ENCODE peak calls at places on chromosomes 12 and 14, in six cellular contexts. One of them, this sample, is unnamed.

GRCh38 chr12:116497051-116497529 is 62.1 kb upstream of the MAP1LC3B2 start:
- DNase-seq in right atrium auricular region: no peak
- DNase-seq in B cell: no peak
- DNase-seq in lower lobe of right lung: no peak
- DNase-seq in foreskin keratinocyte: no peak
- DNase-seq in ovary: no peak
- DNase-seq in this sample: no peak

GRCh38 chr12:113154351-113154973 is 4.9 kb downstream of the CFAP73 start:
- DNase-seq in lower lobe of right lung: no peak
- DNase-seq in right atrium auricular region: no peak
- DNase-seq in ovary: no peak
- DNase-seq in foreskin keratinocyte: no peak
- DNase-seq in B cell: peak; percentile 72
- DNase-seq in this sample: no peak

GRCh38 chr12:119410396-119410795 is 75.9 kb downstream of the CCDC60 start:
- DNase-seq in right atrium auricular region: no peak
- DNase-seq in lower lobe of right lung: no peak
- DNase-seq in ovary: no peak
- DNase-seq in B cell: no peak
- DNase-seq in foreskin keratinocyte: no peak
- DNase-seq in this sample: no peak

GRCh38 chr12:62346817-62347216 is 86.6 kb downstream of the USP15 start:
- DNase-seq in lower lobe of right lung: no peak
- DNase-seq in foreskin keratinocyte: no peak
- DNase-seq in ovary: no peak
- DNase-seq in right atrium auricular region: no peak
- DNase-seq in B cell: no peak
- DNase-seq in this sample: no peak

GRCh38 chr12:89390802-89391673 is 38.7 kb upstream of the DUSP6 start:
- DNase-seq in ovary: no peak
- DNase-seq in foreskin keratinocyte: no peak
- DNase-seq in B cell: no peak
- DNase-seq in lower lobe of right lung: no peak
- DNase-seq in right atrium auricular region: no peak
- DNase-seq in this sample: no peak

GRCh38 chr12:64824500-64825142 is at the start of gene TBC1D30:
- DNase-seq in B cell: peak; percentile 25
- DNase-seq in foreskin keratinocyte: no peak
- DNase-seq in ovary: peak; percentile 10
- DNase-seq in lower lobe of right lung: peak; percentile 51
- DNase-seq in right atrium auricular region: no peak
- DNase-seq in this sample: peak; percentile 70

GRCh38 chr14:95255487-95255886 is 64.2 kb downstream of the CLMN start:
- DNase-seq in B cell: no peak
- DNase-seq in lower lobe of right lung: peak; percentile 86
- DNase-seq in ovary: no peak
- DNase-seq in right atrium auricular region: no peak
- DNase-seq in foreskin keratinocyte: peak; percentile 53
- DNase-seq in this sample: no peak

GRCh38 chr12:66066071-66066928 is 64.2 kb downstream of the LLPH start:
- DNase-seq in B cell: no peak
- DNase-seq in lower lobe of right lung: no peak
- DNase-seq in right atrium auricular region: no peak
- DNase-seq in foreskin keratinocyte: no peak
- DNase-seq in ovary: no peak
- DNase-seq in this sample: no peak

GRCh38 chr14:71590131-71590530 is 342.1 kb upstream of the RGS6 start:
- DNase-seq in ovary: no peak
- DNase-seq in foreskin keratinocyte: no peak
- DNase-seq in right atrium auricular region: no peak
- DNase-seq in lower lobe of right lung: no peak
- DNase-seq in B cell: no peak
- DNase-seq in this sample: no peak

GRCh38 chr12:132766380-132767085 is 4.9 kb upstream of the ANKLE2 start:
- DNase-seq in B cell: no peak
- DNase-seq in foreskin keratinocyte: no peak
- DNase-seq in right atrium auricular region: peak; percentile 86
- DNase-seq in lower lobe of right lung: peak; percentile 66
- DNase-seq in ovary: no peak
- DNase-seq in this sample: no peak

GRCh38 chr14:21068521-21069387 is 1.4 kb upstream of the ARHGEF40 start:
- DNase-seq in ovary: peak; percentile 57
- DNase-seq in foreskin keratinocyte: no peak
- DNase-seq in right atrium auricular region: peak; percentile 77
- DNase-seq in B cell: peak; percentile 82
- DNase-seq in lower lobe of right lung: peak; percentile 67
- DNase-seq in this sample: no peak

GRCh38 chr14:71363961-71364360 is 456.7 kb downstream of the PCNX1 start:
- DNase-seq in foreskin keratinocyte: no peak
- DNase-seq in right atrium auricular region: no peak
- DNase-seq in ovary: no peak
- DNase-seq in lower lobe of right lung: no peak
- DNase-seq in B cell: no peak
- DNase-seq in this sample: no peak

GRCh38 chr14:67503331-67503730 is 14.8 kb upstream of the TMEM229B start:
- DNase-seq in ovary: no peak
- DNase-seq in right atrium auricular region: no peak
- DNase-seq in B cell: no peak
- DNase-seq in lower lobe of right lung: no peak
- DNase-seq in foreskin keratinocyte: no peak
- DNase-seq in this sample: no peak

GRCh38 chr12:105814283-105814682 is 324.5 kb downstream of the NUAK1 start:
- DNase-seq in B cell: no peak
- DNase-seq in ovary: no peak
- DNase-seq in right atrium auricular region: no peak
- DNase-seq in lower lobe of right lung: no peak
- DNase-seq in foreskin keratinocyte: no peak
- DNase-seq in this sample: no peak

GRCh38 chr14:32713856-32714255 is 224.8 kb upstream of the NPAS3 start:
- DNase-seq in B cell: no peak
- DNase-seq in lower lobe of right lung: no peak
- DNase-seq in right atrium auricular region: no peak
- DNase-seq in ovary: no peak
- DNase-seq in foreskin keratinocyte: no peak
- DNase-seq in this sample: no peak

GRCh38 chr14:96064866-96065265 is 25.7 kb downstream of the C14orf132 start:
- DNase-seq in right atrium auricular region: no peak
- DNase-seq in ovary: no peak
- DNase-seq in lower lobe of right lung: no peak
- DNase-seq in B cell: no peak
- DNase-seq in foreskin keratinocyte: no peak
- DNase-seq in this sample: no peak

GRCh38 chr12:50017047-50017446 is 8.2 kb downstream of the RACGAP1 start:
- DNase-seq in foreskin keratinocyte: no peak
- DNase-seq in ovary: peak; percentile 54
- DNase-seq in lower lobe of right lung: no peak
- DNase-seq in B cell: no peak
- DNase-seq in right atrium auricular region: peak; percentile 86
- DNase-seq in this sample: no peak

GRCh38 chr12:96073346-96074336 is 38.3 kb upstream of the LTA4H start:
- DNase-seq in foreskin keratinocyte: no peak
- DNase-seq in lower lobe of right lung: no peak
- DNase-seq in B cell: no peak
- DNase-seq in ovary: no peak
- DNase-seq in right atrium auricular region: no peak
- DNase-seq in this sample: no peak

GRCh38 chr12:19148860-19149259 is 19.3 kb downstream of the PLEKHA5 start:
- DNase-seq in foreskin keratinocyte: no peak
- DNase-seq in ovary: no peak
- DNase-seq in B cell: no peak
- DNase-seq in right atrium auricular region: no peak
- DNase-seq in lower lobe of right lung: no peak
- DNase-seq in this sample: no peak

GRCh38 chr12:13234045-13234641 is 37.6 kb downstream of the EMP1 start:
- DNase-seq in lower lobe of right lung: no peak
- DNase-seq in foreskin keratinocyte: no peak
- DNase-seq in right atrium auricular region: peak; percentile 73
- DNase-seq in ovary: no peak
- DNase-seq in B cell: peak; percentile 16
- DNase-seq in this sample: no peak

GRCh38 chr14:38311655-38312054 is 55.8 kb upstream of the CLEC14A start:
- DNase-seq in right atrium auricular region: no peak
- DNase-seq in ovary: no peak
- DNase-seq in foreskin keratinocyte: no peak
- DNase-seq in B cell: no peak
- DNase-seq in lower lobe of right lung: no peak
- DNase-seq in this sample: no peak

GRCh38 chr12:52044284-52044983 is 6.8 kb upstream of the NR4A1 start:
- DNase-seq in right atrium auricular region: peak; percentile 94
- DNase-seq in lower lobe of right lung: peak; percentile 73
- DNase-seq in B cell: no peak
- DNase-seq in ovary: peak; percentile 95
- DNase-seq in foreskin keratinocyte: no peak
- DNase-seq in this sample: no peak

GRCh38 chr14:54487771-54488170 is 1.0 kb downstream of the GMFB start:
- DNase-seq in lower lobe of right lung: no peak
- DNase-seq in B cell: no peak
- DNase-seq in foreskin keratinocyte: peak; percentile 16
- DNase-seq in ovary: no peak
- DNase-seq in right atrium auricular region: no peak
- DNase-seq in this sample: no peak

GRCh38 chr12:40794087-40794486 is 101.8 kb downstream of the CNTN1 start:
- DNase-seq in right atrium auricular region: no peak
- DNase-seq in lower lobe of right lung: no peak
- DNase-seq in B cell: no peak
- DNase-seq in ovary: no peak
- DNase-seq in foreskin keratinocyte: no peak
- DNase-seq in this sample: no peak

GRCh38 chr14:25061923-25062321 is 12.0 kb upstream of the STXBP6 start:
- DNase-seq in lower lobe of right lung: no peak
- DNase-seq in B cell: no peak
- DNase-seq in foreskin keratinocyte: no peak
- DNase-seq in ovary: no peak
- DNase-seq in right atrium auricular region: no peak
- DNase-seq in this sample: no peak

DNA sequence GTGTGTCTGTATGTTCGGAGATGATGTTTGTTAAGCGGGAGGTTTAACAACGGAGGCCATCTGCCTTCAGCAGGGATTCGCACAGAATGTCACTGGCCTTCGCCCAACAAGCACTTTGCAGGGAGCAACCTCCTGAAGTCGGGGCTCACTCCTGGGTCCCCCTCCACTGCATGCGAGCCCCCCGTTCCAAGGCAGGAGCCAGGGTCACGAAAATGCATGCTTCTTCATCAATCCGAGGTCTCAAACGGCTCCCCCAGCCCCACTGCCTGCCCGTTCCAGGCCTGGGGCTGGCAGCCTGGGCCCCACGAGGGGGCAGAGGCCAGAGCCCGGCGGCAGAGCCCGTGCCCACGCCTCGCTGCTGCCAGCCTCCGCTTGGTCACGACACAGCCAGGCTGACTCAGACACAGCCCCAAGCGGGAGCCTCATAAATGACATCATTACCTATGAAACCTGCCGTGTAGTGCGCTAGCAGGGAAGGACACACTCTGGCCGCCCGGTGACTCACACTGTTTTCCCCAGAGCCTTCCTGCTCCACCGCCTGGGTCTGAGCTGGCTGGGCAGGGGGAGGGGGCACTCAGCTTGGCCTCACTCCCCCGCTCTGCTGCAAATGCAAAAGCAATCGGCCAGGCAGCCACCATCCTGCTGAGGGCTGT is 169.5 kb upstream of the RTL1 start:
- DNase-seq in right atrium auricular region: peak; percentile 47
- DNase-seq in B cell: no peak
- DNase-seq in ovary: peak; percentile 73
- DNase-seq in foreskin keratinocyte: peak; percentile 72
- DNase-seq in lower lobe of right lung: no peak
- DNase-seq in this sample: peak; percentile 76
- TF ChIP-seq CTCF in right atrium auricular region: no peak
- TF ChIP-seq CTCF in B cell: no peak
- TF ChIP-seq CTCF in ovary: no peak
- TF ChIP-seq CTCF in foreskin keratinocyte: peak; percentile 39
- TF ChIP-seq CTCF in lower lobe of right lung: no peak
- TF ChIP-seq CTCF in this sample: no peak

DNA sequence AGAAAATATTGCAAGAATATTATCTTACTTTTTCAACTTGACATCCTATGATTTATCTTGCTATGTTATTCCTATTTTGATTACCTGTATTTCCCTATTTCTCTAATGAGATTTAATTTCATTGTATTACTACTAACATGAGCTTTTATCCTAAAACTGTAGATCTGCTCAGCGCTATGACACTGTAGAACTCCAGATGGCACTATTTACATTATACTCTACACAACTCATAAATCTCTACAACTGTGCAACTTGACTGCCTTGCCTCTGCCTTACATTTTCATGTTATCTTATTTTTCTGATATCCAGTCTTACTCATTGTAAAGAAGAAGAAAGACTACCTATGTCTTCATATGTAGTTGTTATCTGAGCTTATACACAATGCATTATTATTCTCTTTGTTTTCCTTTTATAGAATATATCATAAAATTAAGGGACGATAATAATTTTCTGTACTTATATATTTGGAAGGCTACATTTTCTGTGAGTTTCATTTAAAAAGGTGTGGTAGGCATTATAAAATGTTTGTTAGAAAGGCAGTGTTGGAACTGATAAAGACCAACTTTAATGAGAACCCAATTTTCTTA is 24.1 kb downstream of the NUP37 start:
- DNase-seq in ovary: no peak
- DNase-seq in B cell: no peak
- DNase-seq in right atrium auricular region: no peak
- DNase-seq in lower lobe of right lung: no peak
- DNase-seq in foreskin keratinocyte: no peak
- DNase-seq in this sample: no peak
- TF ChIP-seq CTCF in ovary: no peak
- TF ChIP-seq CTCF in B cell: peak; percentile 47
- TF ChIP-seq CTCF in right atrium auricular region: no peak
- TF ChIP-seq CTCF in lower lobe of right lung: peak; percentile 24
- TF ChIP-seq CTCF in foreskin keratinocyte: peak; percentile 66
- TF ChIP-seq CTCF in this sample: peak; percentile 73

GRCh38 chr14:49971156-49972141 is 78.6 kb downstream of the ARF6 start:
- DNase-seq in ovary: no peak
- DNase-seq in B cell: peak; percentile 70
- DNase-seq in foreskin keratinocyte: no peak
- DNase-seq in lower lobe of right lung: no peak
- DNase-seq in right atrium auricular region: no peak
- DNase-seq in this sample: no peak
- TF ChIP-seq CTCF in ovary: no peak
- TF ChIP-seq CTCF in B cell: no peak
- TF ChIP-seq CTCF in foreskin keratinocyte: no peak
- TF ChIP-seq CTCF in lower lobe of right lung: no peak
- TF ChIP-seq CTCF in right atrium auricular region: no peak
- TF ChIP-seq CTCF in this sample: no peak

DNA sequence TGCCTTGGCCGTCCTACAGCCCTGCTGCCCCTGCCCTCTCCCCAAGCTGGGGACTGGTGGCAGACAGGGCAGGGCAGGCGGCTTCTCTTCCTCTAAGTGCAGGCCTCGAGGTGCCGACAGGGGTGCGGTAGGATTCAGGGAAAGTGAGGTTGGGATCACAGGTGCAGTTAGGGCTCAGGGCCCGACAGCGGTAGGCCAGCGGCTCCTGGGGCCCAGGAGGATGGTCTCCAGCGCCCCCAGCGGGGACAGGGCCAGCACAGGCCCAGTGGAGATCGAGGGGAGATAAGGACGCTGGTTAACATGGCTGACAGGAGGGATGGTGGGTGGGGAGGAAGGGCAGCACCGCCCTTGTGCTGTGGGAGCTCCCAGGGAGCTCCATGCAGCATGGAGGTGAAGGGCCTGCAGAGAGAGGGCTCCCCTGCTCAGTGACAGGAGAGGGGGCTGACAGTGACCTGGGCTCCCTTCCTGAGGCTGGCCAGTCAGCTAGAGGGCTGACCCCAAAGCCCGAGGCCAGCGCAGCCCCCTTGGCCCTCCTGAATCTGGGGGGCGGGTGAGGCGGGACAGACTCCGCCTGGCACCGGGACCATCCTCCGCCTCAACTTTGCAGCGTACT is 860 bp upstream of the CRIP1 start:
- DNase-seq in foreskin keratinocyte: no peak
- DNase-seq in ovary: no peak
- DNase-seq in right atrium auricular region: no peak
- DNase-seq in B cell: no peak
- DNase-seq in lower lobe of right lung: no peak
- DNase-seq in this sample: no peak
- TF ChIP-seq CTCF in foreskin keratinocyte: peak; percentile 46
- TF ChIP-seq CTCF in ovary: no peak
- TF ChIP-seq CTCF in right atrium auricular region: no peak
- TF ChIP-seq CTCF in B cell: peak; percentile 45
- TF ChIP-seq CTCF in lower lobe of right lung: peak; percentile 52
- TF ChIP-seq CTCF in this sample: peak; percentile 72

This sample was measured in type B pancreatic cell.